ENCODE peak calls at places on chromosomes 2 and 18, in five cellular contexts. J, O, I, Y and K are unnamed samples.

GRCh38 chr2:10225291-10226031 is 77.2 kb upstream of the HPCAL1 start:
- DNase-seq in J (no peak), O (no peak), I (no peak), Y (no peak), K (no peak)

GRCh38 chr2:231800493-231801091 is 14.3 kb downstream of the COPS7B start:
- DNase-seq in J (peak; percentile 15), O (no peak), I (no peak), Y (peak; percentile 16), K (no peak)

GRCh38 chr18:32840962-32841361 is 68.1 kb upstream of the KLHL14 start:
- DNase-seq in J (no peak), O (no peak), I (no peak), Y (no peak), K (no peak)

GRCh38 chr2:174753038-174753633 is 11.1 kb downstream of the CHRNA1 start:
- DNase-seq in J (no peak), O (no peak), I (no peak), Y (peak; percentile 25), K (no peak)

GRCh38 chr2:46171996-46172546 is 125.1 kb upstream of the EPAS1 start:
- DNase-seq in J (no peak), O (no peak), I (no peak), Y (no peak), K (no peak)

GRCh38 chr18:41932899-41933298 is 22.1 kb upstream of the PIK3C3 start:
- DNase-seq in J (no peak), O (no peak), I (no peak), Y (no peak), K (no peak)

GRCh38 chr2:2832657-2833056 is 501.6 kb upstream of the MYT1L start:
- DNase-seq in J (no peak), O (no peak), I (no peak), Y (no peak), K (no peak)

GRCh38 chr2:104853401-104853925 is 452 bp upstream of the POU3F3 start:
- DNase-seq in J (no peak), O (peak; percentile 50), I (no peak), Y (no peak), K (no peak)

GRCh38 chr2:72533767-72534166 is 292.1 kb downstream of the EXOC6B start:
- DNase-seq in J (no peak), O (no peak), I (no peak), Y (no peak), K (no peak)

GRCh38 chr2:71456617-71457016 is 3.3 kb downstream of the DYSF start:
- DNase-seq in J (no peak), O (no peak), I (no peak), Y (no peak), K (no peak)

GRCh38 chr18:6835345-6835744 is 105.8 kb downstream of the ARHGAP28 start:
- DNase-seq in J (no peak), O (no peak), I (no peak), Y (no peak), K (no peak)

GRCh38 chr2:38434595-38434994 is 57.5 kb upstream of the ATL2 start:
- DNase-seq in J (no peak), O (no peak), I (no peak), Y (no peak), K (no peak)

GRCh38 chr2:190405069-190405468 is 3.1 kb upstream of the MFSD6 start:
- DNase-seq in J (no peak), O (no peak), I (no peak), Y (no peak), K (no peak)